ENCODE peak calls at places on chromosome 16, in seven cellular contexts. J, F, S, A, R, M and T are unnamed samples.
A peak's percentile ranks its signal among the peaks of the same experiment; 100 is the strongest.

GRCh38 chr16:23998771-23999170 is 163.0 kb downstream of the PRKCB start:
- DNase-seq in J (no peak), F (no peak), S (no peak), A (no peak), R (no peak), M (no peak), T (no peak)

GRCh38 chr16:68685685-68686478 is 40.8 kb downstream of the CDH3 start:
- DNase-seq in J (no peak), F (no peak), S (peak; percentile 63), A (no peak), R (no peak), M (no peak), T (no peak)

GRCh38 chr16:84738255-84739038 is 38.6 kb downstream of the USP10 start:
- DNase-seq in J (peak; percentile 66), F (peak; percentile 47), S (peak; percentile 86), A (peak; percentile 79), R (peak; percentile 84), M (peak; percentile 59), T (no peak)

GRCh38 chr16:11447272-11447671 is 102.0 kb downstream of the RMI2 start:
- DNase-seq in J (no peak), F (no peak), S (no peak), A (no peak), R (no peak), M (no peak), T (no peak)

GRCh38 chr16:84166796-84167695 is 19.8 kb downstream of the TAF1C start:
- DNase-seq in J (no peak), F (no peak), S (no peak), A (no peak), R (no peak), M (no peak), T (no peak)

GRCh38 chr16:28140788-28141618 is 70.8 kb downstream of the XPO6 start:
- DNase-seq in J (peak; percentile 72), F (no peak), S (peak; percentile 52), A (no peak), R (no peak), M (no peak), T (no peak)

GRCh38 chr16:28292731-28293588 is 635 bp downstream of the SBK1 start:
- DNase-seq in J (no peak), F (peak; percentile 65), S (no peak), A (peak; percentile 93), R (no peak), M (peak; percentile 60), T (no peak)

GRCh38 chr16:84514874-84515835 is 10.7 kb upstream of the MEAK7 start:
- DNase-seq in J (peak; percentile 79), F (no peak), S (no peak), A (no peak), R (no peak), M (no peak), T (no peak)

GRCh38 chr16:24228514-24228913 is 27.6 kb upstream of the CACNG3 start:
- DNase-seq in J (no peak), F (no peak), S (no peak), A (no peak), R (no peak), M (no peak), T (no peak)

GRCh38 chr16:22348296-22348695 is 26.1 kb downstream of the CDR2 start:
- DNase-seq in J (no peak), F (no peak), S (peak; percentile 24), A (no peak), R (no peak), M (no peak), T (no peak)

GRCh38 chr16:20884240-20884556 is 16.0 kb downstream of the DCUN1D3 start:
- DNase-seq in J (no peak), F (no peak), S (peak; percentile 61), A (no peak), R (peak; percentile 85), M (no peak), T (no peak)

GRCh38 chr16:2748757-2749455 is 3.5 kb upstream of the SRRM2 start:
- DNase-seq in J (no peak), F (no peak), S (no peak), A (no peak), R (no peak), M (peak; percentile 75), T (no peak)

GRCh38 chr16:75231570-75231969 is 12.8 kb downstream of the CTRB1 start:
- DNase-seq in J (no peak), F (no peak), S (no peak), A (no peak), R (no peak), M (no peak), T (no peak)

GRCh38 chr16:78125112-78125844 is 25.8 kb downstream of the WWOX start:
- DNase-seq in J (no peak), F (no peak), S (no peak), A (no peak), R (no peak), M (no peak), T (no peak)

GRCh38 chr16:83586036-83586810 is 221.6 kb upstream of the HSBP1 start:
- DNase-seq in J (no peak), F (no peak), S (no peak), A (no peak), R (no peak), M (no peak), T (no peak)

GRCh38 chr16:19610200-19610599 is 54.7 kb downstream of the VPS35L start:
- DNase-seq in J (no peak), F (no peak), S (no peak), A (no peak), R (no peak), M (no peak), T (no peak)

GRCh38 chr16:8858994-8859912 is 9.6 kb downstream of the CARHSP1 start:
- DNase-seq in J (no peak), F (no peak), S (no peak), A (no peak), R (no peak), M (no peak), T (no peak)

GRCh38 chr16:85612191-85612800 is 826 bp upstream of the GSE1 start:
- DNase-seq in J (no peak), F (no peak), S (peak; percentile 97), A (peak; percentile 67), R (peak; percentile 85), M (peak; percentile 95), T (no peak)

GRCh38 chr16:73219176-73219575 is 171.2 kb upstream of the ZFHX3 start:
- DNase-seq in J (no peak), F (no peak), S (no peak), A (no peak), R (no peak), M (no peak), T (no peak)
- TF ChIP-seq CTCF in J (no peak), F (no peak), S (no peak), A (peak; percentile 48), R (no peak), M (no peak), T (peak; percentile 44)

GRCh38 chr16:65728652-65729051 is 606.8 kb upstream of the CDH11 start:
- DNase-seq in J (no peak), F (no peak), S (no peak), A (no peak), R (no peak), M (no peak), T (no peak)

GRCh38 chr16:65725156-65725845 is 603.4 kb upstream of the CDH11 start:
- DNase-seq in J (no peak), F (no peak), S (no peak), A (no peak), R (peak; percentile 66), M (no peak), T (no peak)

GRCh38 chr16:65728172-65728571 is 606.3 kb upstream of the CDH11 start:
- DNase-seq in J (no peak), F (no peak), S (no peak), A (peak; percentile 49), R (peak; percentile 26), M (no peak), T (no peak)

GRCh38 chr16:65731840-65732239 is 610.0 kb upstream of the CDH11 start:
- DNase-seq in J (no peak), F (no peak), S (peak; percentile 68), A (no peak), R (no peak), M (no peak), T (no peak)

DNA sequence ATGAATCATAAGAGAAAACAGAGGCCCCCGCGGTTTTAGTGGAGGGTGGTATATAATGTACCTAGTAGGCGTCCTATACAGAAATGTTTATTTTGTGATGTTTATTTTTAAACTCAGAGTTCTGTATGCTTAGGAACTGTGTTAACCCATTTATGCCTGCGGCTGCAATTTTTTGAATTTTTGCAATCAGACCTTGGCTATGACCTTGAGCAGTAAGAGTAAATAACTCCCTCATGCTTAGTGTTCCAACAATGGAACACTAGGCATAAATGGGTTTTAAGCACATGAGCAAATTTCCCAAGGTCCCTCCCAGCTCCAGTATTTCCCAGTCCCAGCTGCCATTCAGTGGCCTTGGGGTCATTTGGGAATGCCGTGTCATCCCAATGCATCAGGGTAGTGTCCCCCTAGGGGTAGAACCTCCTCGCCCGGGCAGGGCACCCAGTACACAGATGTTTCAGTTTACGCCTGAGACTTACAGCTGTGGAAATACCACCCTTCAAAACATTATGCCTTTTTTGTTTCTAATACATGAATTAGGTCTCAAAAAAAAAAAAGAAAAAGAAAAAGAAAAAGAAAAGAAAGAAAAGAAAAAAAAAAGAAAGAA is 605.8 kb upstream of the CDH11 start:
- DNase-seq in J (no peak), F (no peak), S (no peak), A (no peak), R (no peak), M (no peak), T (no peak)
- TF ChIP-seq CTCF in J (no peak), F (no peak), S (no peak), A (peak; percentile 39), R (no peak), M (no peak), T (no peak)

DNA sequence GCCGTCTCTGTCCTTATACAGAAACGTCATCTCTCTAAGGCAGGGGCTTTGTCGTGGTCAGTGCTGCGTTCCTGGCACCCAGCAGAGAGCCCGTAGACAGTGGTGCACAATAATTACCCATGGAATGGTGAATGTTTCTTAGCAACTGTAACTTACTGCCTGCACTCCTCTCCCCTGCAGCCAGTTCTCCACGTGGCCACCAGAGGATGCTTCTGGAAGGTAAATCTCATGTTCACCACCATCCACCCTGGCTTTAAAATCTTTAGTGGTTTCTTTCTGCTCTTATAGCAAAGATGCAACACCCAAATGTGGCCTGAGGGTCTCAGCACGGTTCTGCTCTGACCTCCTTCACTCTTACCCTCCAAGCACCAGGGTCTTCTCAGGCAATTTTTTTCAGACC is 150.8 kb downstream of the GRIN2A start:
- DNase-seq in J (no peak), F (no peak), S (no peak), A (no peak), R (no peak), M (no peak), T (no peak)
- TF ChIP-seq CTCF in J (no peak), F (no peak), S (no peak), A (peak; percentile 37), R (no peak), M (no peak), T (peak; percentile 16)

GRCh38 chr16:29644338-29644857 is 18.6 kb upstream of the SPN start:
- DNase-seq in J (no peak), F (no peak), S (no peak), A (no peak), R (no peak), M (no peak), T (no peak)

GRCh38 chr16:29646947-29647346 is 16.1 kb upstream of the SPN start:
- DNase-seq in J (no peak), F (no peak), S (no peak), A (no peak), R (no peak), M (no peak), T (no peak)

GRCh38 chr16:29644973-29645698 is 17.9 kb upstream of the SPN start:
- DNase-seq in J (no peak), F (no peak), S (no peak), A (no peak), R (no peak), M (no peak), T (no peak)

GRCh38 chr16:29645699-29646187 is 17.3 kb upstream of the SPN start:
- DNase-seq in J (no peak), F (no peak), S (peak; percentile 5), A (no peak), R (peak; percentile 23), M (no peak), T (no peak)

GRCh38 chr16:29641561-29641960 is 21.5 kb upstream of the SPN start:
- DNase-seq in J (no peak), F (no peak), S (no peak), A (no peak), R (no peak), M (no peak), T (no peak)
- TF ChIP-seq CTCF in J (no peak), F (no peak), S (no peak), A (peak; percentile 36), R (no peak), M (no peak), T (peak; percentile 24)